ENCODE peak calls at places on chromosomes 2 and 18, in five cellular contexts. G is RWPE1, P is spleen, X is AG10803, D is fibroblast of the aortic adventitia. N is an unnamed sample.

GRCh38 chr18:48622911-48623431 is 84.1 kb downstream of the CTIF start:
- DNase-seq in G (peak; percentile 24), P (peak; percentile 63), X (peak; percentile 56), D (peak; percentile 36), N (peak; percentile 59)

GRCh38 chr2:179891237-179891636 is 29.8 kb upstream of the ZNF385B start:
- DNase-seq in G (no peak), P (no peak), X (no peak), D (no peak), N (no peak)

GRCh38 chr2:23839919-23840318 is 87.0 kb downstream of the ATAD2B start:
- DNase-seq in G (no peak), P (no peak), X (no peak), D (no peak), N (no peak)

GRCh38 chr2:223416826-223417610 is 185.1 kb downstream of the SCG2 start:
- DNase-seq in G (no peak), P (no peak), X (peak; percentile 40), D (peak; percentile 64), N (no peak)

GRCh38 chr2:160406591-160407392 is 86.8 kb downstream of the RBMS1 start:
- DNase-seq in G (no peak), P (peak; percentile 94), X (peak; percentile 81), D (peak; percentile 81), N (peak; percentile 83)

GRCh38 chr2:7456762-7457161 is 539.5 kb downstream of the RNF144A start:
- DNase-seq in G (no peak), P (no peak), X (no peak), D (no peak), N (no peak)

GRCh38 chr2:45952591-45952990 is 301.1 kb downstream of the PRKCE start:
- DNase-seq in G (no peak), P (no peak), X (no peak), D (no peak), N (no peak)

GRCh38 chr2:120577896-120578295 is 157.8 kb upstream of the GLI2 start:
- DNase-seq in G (no peak), P (no peak), X (no peak), D (no peak), N (no peak)

DNA sequence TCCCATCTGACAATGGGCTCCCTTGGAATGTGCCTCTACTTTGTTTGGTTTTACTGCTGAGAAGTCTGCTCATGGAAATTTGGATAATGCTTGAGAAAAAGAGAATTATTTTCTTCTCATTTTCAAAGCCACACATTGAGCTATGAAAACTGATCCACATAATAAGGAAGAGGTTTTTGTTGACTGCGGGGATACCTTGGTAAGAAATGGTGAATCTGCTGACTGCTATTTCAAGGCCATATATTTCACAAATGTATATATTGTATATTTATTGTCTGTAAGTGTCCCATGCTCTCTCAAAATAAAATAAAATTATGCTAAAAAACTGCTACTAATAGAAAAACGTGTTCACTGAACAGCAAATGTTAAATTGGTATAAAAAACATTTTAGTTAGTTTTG is 15.1 kb downstream of the SH3YL1 start:
- DNase-seq in G (no peak), P (no peak), X (no peak), D (no peak), N (no peak)
- TF ChIP-seq CTCF in G (no peak), P (no peak), X (no peak), D (no peak), N (no peak)

GRCh38 chr18:7726522-7726921 is 159.4 kb downstream of the PTPRM start:
- DNase-seq in G (no peak), P (no peak), X (no peak), D (no peak), N (no peak)
- TF ChIP-seq CTCF in G (no peak), P (no peak), X (no peak), D (no peak), N (no peak)

DNA sequence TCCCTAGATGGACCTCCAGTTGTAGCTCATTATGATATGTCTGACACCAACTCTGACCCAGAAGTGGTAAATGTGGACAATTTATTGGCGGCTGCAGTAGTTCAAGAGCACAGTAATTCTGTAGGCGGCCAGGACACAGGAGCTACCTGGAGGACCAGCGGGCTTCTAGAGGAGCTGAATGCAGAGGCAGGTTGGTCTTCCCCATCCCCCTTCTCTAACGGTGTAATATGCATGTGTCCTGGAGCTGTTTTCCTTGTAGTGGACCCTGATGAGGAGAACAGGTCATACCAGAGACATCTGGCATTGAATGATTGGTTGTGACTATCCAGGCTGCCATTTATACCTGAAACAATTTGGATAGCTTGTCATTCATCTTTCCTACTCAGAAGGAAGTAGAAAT is 135.8 kb downstream of the HAUS1 start:
- DNase-seq in G (no peak), P (no peak), X (no peak), D (no peak), N (no peak)
- TF ChIP-seq CTCF in G (no peak), P (no peak), X (no peak), D (no peak), N (no peak)

GRCh38 chr2:203396667-203397066 is 68.5 kb downstream of the ABI2 start:
- DNase-seq in G (no peak), P (no peak), X (no peak), D (no peak), N (no peak)
- TF ChIP-seq CTCF in G (peak; percentile 5), P (no peak), X (peak; percentile 25), D (peak; percentile 27), N (peak; percentile 41)

GRCh38 chr2:60883896-60884295 is 2.5 kb downstream of the REL start:
- DNase-seq in G (no peak), P (no peak), X (no peak), D (peak; percentile 8), N (no peak)

GRCh38 chr2:60882971-60883753 is 1.8 kb downstream of the REL start:
- DNase-seq in G (peak; percentile 6), P (no peak), X (peak; percentile 5), D (peak; percentile 26), N (peak; percentile 26)

GRCh38 chr2:60880633-60880987 is 764 bp upstream of the REL start:
- DNase-seq in G (no peak), P (no peak), X (no peak), D (peak; percentile 48), N (no peak)

GRCh38 chr2:60884795-60885194 is 3.4 kb downstream of the REL start:
- DNase-seq in G (peak; percentile 16), P (no peak), X (peak; percentile 3), D (peak; percentile 41), N (no peak)

DNA sequence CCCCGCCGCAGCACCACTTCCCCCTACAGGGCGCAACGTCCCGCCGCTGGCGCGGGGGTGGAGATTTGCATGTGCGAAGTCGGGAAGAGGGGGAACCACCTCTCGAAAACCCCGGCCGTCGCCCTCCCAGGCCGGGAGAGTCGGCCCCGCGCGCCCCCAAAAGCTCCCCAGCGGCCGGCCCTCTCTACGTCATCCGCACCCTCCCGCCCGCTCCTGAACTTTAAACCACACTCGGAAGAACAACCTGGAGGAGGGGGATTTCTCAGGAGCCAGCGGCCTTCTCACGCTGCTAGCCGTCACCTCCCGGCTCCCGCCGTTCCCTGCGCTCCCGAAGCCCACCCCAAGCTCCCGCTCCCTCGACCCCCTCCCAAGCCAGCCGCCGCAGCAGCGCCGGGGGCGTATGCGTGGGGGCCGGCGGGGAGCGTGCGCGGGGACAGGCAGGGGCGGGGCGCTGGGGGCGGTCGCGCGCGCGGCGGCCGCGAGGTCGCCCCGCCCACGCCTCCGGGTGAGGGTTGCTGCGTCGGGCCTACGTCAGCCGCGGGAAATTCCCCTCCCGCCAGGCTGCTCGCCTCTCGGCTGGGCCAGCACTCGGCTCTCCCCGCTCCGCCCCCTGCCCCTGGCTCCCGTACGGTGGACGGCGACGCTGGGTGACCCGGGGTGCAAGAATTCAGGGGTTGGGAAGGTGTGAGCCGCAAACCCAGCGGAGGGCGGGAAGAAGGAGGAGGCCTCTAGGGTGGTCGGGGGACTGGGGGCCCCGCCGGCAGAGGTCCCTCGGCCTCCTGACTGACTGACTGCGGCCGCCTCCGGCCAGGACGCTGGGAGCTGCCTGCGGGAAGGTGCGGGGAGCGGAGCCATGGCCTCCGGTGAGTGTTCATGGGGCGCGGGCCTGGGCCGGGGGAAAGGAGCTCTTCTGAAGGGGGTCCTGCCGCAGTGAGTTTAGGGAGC is at the start of gene REL:
- DNase-seq in G (peak; percentile 85), P (peak; percentile 99), X (peak; percentile 83), D (peak; percentile 88), N (peak; percentile 90)
- TF ChIP-seq CTCF in G (no peak), P (peak; percentile 39), X (peak; percentile 28), D (peak; percentile 44), N (peak; percentile 37)

DNA sequence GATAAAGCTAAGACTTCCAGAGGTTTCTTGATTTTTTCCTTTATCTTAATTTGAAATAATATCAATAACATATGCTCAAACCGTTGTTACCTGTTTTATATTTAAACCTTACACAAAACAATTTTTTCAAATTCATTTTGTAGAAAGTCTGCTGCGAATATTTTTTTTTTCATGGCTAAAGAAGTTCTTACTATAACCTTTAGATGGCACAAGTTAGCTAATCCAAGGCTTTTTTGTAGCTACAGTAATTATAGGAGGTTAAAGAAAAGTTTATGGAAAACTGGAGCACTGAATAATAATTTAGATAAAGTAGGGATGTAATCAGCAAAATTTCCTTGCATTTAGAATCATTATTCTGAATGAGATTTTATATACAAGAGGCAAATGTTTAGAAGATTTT is 78.0 kb upstream of the PNPT1 start:
- DNase-seq in G (peak; percentile 38), P (no peak), X (peak; percentile 52), D (peak; percentile 79), N (peak; percentile 67)
- TF ChIP-seq CTCF in G (peak; percentile 85), P (peak; percentile 58), X (peak; percentile 84), D (peak; percentile 72), N (peak; percentile 62)

N was measured in astrocyte of the spinal cord.